ENCODE peak calls at places on chromosomes 5 and 9, in seven cellular contexts. One of them, this sample, is unnamed.

GRCh38 chr5:105504-106080 is 13.6 kb downstream of the PLEKHG4B start:
- DNase-seq in omental fat pad: no peak
- DNase-seq in CD4-positive, alpha-beta T cell: no peak
- DNase-seq in AG09309: no peak
- DNase-seq in BE2C: no peak
- DNase-seq in hepatocyte: no peak
- DNase-seq in astrocyte of the cerebellum: no peak
- DNase-seq in this sample: no peak

GRCh38 chr5:39623291-39623865 is 198.6 kb upstream of the DAB2 start:
- DNase-seq in omental fat pad: no peak
- DNase-seq in CD4-positive, alpha-beta T cell: no peak
- DNase-seq in AG09309: peak
- DNase-seq in BE2C: no peak
- DNase-seq in hepatocyte: no peak
- DNase-seq in astrocyte of the cerebellum: no peak
- DNase-seq in this sample: no peak

GRCh38 chr9:18255158-18255629 is 218.8 kb upstream of the ADAMTSL1 start:
- DNase-seq in omental fat pad: peak
- DNase-seq in CD4-positive, alpha-beta T cell: peak
- DNase-seq in AG09309: peak
- DNase-seq in BE2C: peak
- DNase-seq in hepatocyte: peak
- DNase-seq in astrocyte of the cerebellum: peak
- DNase-seq in this sample: peak

GRCh38 chr5:169369130-169369529 is 68.2 kb upstream of the SLIT3 start:
- DNase-seq in omental fat pad: no peak
- DNase-seq in CD4-positive, alpha-beta T cell: no peak
- DNase-seq in AG09309: no peak
- DNase-seq in BE2C: no peak
- DNase-seq in hepatocyte: no peak
- DNase-seq in astrocyte of the cerebellum: no peak
- DNase-seq in this sample: no peak

GRCh38 chr5:179273441-179274145 is 71.7 kb downstream of the ADAMTS2 start:
- DNase-seq in omental fat pad: no peak
- DNase-seq in CD4-positive, alpha-beta T cell: no peak
- DNase-seq in AG09309: no peak
- DNase-seq in BE2C: no peak
- DNase-seq in hepatocyte: no peak
- DNase-seq in astrocyte of the cerebellum: no peak
- DNase-seq in this sample: no peak

GRCh38 chr5:138354387-138354786 is 1.9 kb downstream of the KDM3B start:
- DNase-seq in omental fat pad: no peak
- DNase-seq in CD4-positive, alpha-beta T cell: no peak
- DNase-seq in AG09309: no peak
- DNase-seq in BE2C: no peak
- DNase-seq in hepatocyte: no peak
- DNase-seq in astrocyte of the cerebellum: no peak
- DNase-seq in this sample: no peak

GRCh38 chr5:126846344-126846743 is 69.4 kb downstream of the LMNB1 start:
- DNase-seq in omental fat pad: no peak
- DNase-seq in CD4-positive, alpha-beta T cell: no peak
- DNase-seq in AG09309: no peak
- DNase-seq in BE2C: no peak
- DNase-seq in hepatocyte: no peak
- DNase-seq in astrocyte of the cerebellum: no peak
- DNase-seq in this sample: no peak

GRCh38 chr5:8391916-8392315 is 523.0 kb downstream of the MTRR start:
- DNase-seq in omental fat pad: no peak
- DNase-seq in CD4-positive, alpha-beta T cell: no peak
- DNase-seq in AG09309: no peak
- DNase-seq in BE2C: no peak
- DNase-seq in hepatocyte: no peak
- DNase-seq in astrocyte of the cerebellum: no peak
- DNase-seq in this sample: no peak

GRCh38 chr5:129001831-129002626 is 36.7 kb downstream of the SLC27A6 start:
- DNase-seq in omental fat pad: no peak
- DNase-seq in CD4-positive, alpha-beta T cell: no peak
- DNase-seq in AG09309: no peak
- DNase-seq in BE2C: no peak
- DNase-seq in hepatocyte: no peak
- DNase-seq in astrocyte of the cerebellum: no peak
- DNase-seq in this sample: no peak

GRCh38 chr5:168328804-168329203 is 37.4 kb downstream of the WWC1 start:
- DNase-seq in omental fat pad: no peak
- DNase-seq in CD4-positive, alpha-beta T cell: no peak
- DNase-seq in AG09309: no peak
- DNase-seq in BE2C: no peak
- DNase-seq in hepatocyte: peak
- DNase-seq in astrocyte of the cerebellum: no peak
- DNase-seq in this sample: no peak

GRCh38 chr5:142803428-142804111 is 33.4 kb downstream of the ARHGAP26 start:
- DNase-seq in omental fat pad: no peak
- DNase-seq in CD4-positive, alpha-beta T cell: no peak
- DNase-seq in AG09309: no peak
- DNase-seq in BE2C: no peak
- DNase-seq in hepatocyte: no peak
- DNase-seq in astrocyte of the cerebellum: no peak
- DNase-seq in this sample: no peak

GRCh38 chr9:17578911-17579793 is at the start of gene SH3GL2:
- DNase-seq in omental fat pad: no peak
- DNase-seq in CD4-positive, alpha-beta T cell: no peak
- DNase-seq in AG09309: no peak
- DNase-seq in BE2C: peak
- DNase-seq in hepatocyte: peak
- DNase-seq in astrocyte of the cerebellum: no peak
- DNase-seq in this sample: peak

GRCh38 chr5:6633469-6634326 is 458 bp downstream of the SRD5A1 start:
- DNase-seq in omental fat pad: no peak
- DNase-seq in CD4-positive, alpha-beta T cell: peak
- DNase-seq in AG09309: no peak
- DNase-seq in BE2C: peak
- DNase-seq in hepatocyte: peak
- DNase-seq in astrocyte of the cerebellum: no peak
- DNase-seq in this sample: no peak

GRCh38 chr9:131801811-131802210 is 61.9 kb upstream of the RAPGEF1 start:
- DNase-seq in omental fat pad: no peak
- DNase-seq in CD4-positive, alpha-beta T cell: no peak
- DNase-seq in AG09309: no peak
- DNase-seq in BE2C: no peak
- DNase-seq in hepatocyte: no peak
- DNase-seq in astrocyte of the cerebellum: no peak
- DNase-seq in this sample: no peak

GRCh38 chr5:15834596-15835245 is 334.7 kb downstream of the FBXL7 start:
- DNase-seq in omental fat pad: no peak
- DNase-seq in CD4-positive, alpha-beta T cell: no peak
- DNase-seq in AG09309: peak
- DNase-seq in BE2C: no peak
- DNase-seq in hepatocyte: no peak
- DNase-seq in astrocyte of the cerebellum: peak
- DNase-seq in this sample: no peak

GRCh38 chr9:87766697-87767096 is 40.8 kb downstream of the CTSL start:
- DNase-seq in omental fat pad: no peak
- DNase-seq in CD4-positive, alpha-beta T cell: no peak
- DNase-seq in AG09309: no peak
- DNase-seq in BE2C: no peak
- DNase-seq in hepatocyte: peak
- DNase-seq in astrocyte of the cerebellum: no peak
- DNase-seq in this sample: no peak

GRCh38 chr5:179327026-179327735 is 18.1 kb downstream of the ADAMTS2 start:
- DNase-seq in omental fat pad: peak
- DNase-seq in CD4-positive, alpha-beta T cell: no peak
- DNase-seq in AG09309: no peak
- DNase-seq in BE2C: no peak
- DNase-seq in hepatocyte: no peak
- DNase-seq in astrocyte of the cerebellum: no peak
- DNase-seq in this sample: no peak

GRCh38 chr9:16727452-16728127 is 142.9 kb downstream of the BNC2 start:
- DNase-seq in omental fat pad: no peak
- DNase-seq in CD4-positive, alpha-beta T cell: no peak
- DNase-seq in AG09309: no peak
- DNase-seq in BE2C: no peak
- DNase-seq in hepatocyte: no peak
- DNase-seq in astrocyte of the cerebellum: no peak
- DNase-seq in this sample: no peak

GRCh38 chr5:25006734-25007133 is 362.0 kb upstream of the CDH10 start:
- DNase-seq in omental fat pad: no peak
- DNase-seq in CD4-positive, alpha-beta T cell: no peak
- DNase-seq in AG09309: no peak
- DNase-seq in BE2C: no peak
- DNase-seq in hepatocyte: peak
- DNase-seq in astrocyte of the cerebellum: peak
- DNase-seq in this sample: no peak
- TF ChIP-seq CTCF in omental fat pad: no peak
- TF ChIP-seq CTCF in CD4-positive, alpha-beta T cell: no peak
- TF ChIP-seq CTCF in AG09309: no peak
- TF ChIP-seq CTCF in BE2C: peak
- TF ChIP-seq CTCF in hepatocyte: peak
- TF ChIP-seq CTCF in astrocyte of the cerebellum: peak
- TF ChIP-seq CTCF in this sample: peak

GRCh38 chr9:92290785-92291429 is 2.6 kb downstream of the IARS1 start:
- DNase-seq in omental fat pad: no peak
- DNase-seq in CD4-positive, alpha-beta T cell: no peak
- DNase-seq in AG09309: no peak
- DNase-seq in BE2C: no peak
- DNase-seq in hepatocyte: no peak
- DNase-seq in astrocyte of the cerebellum: no peak
- DNase-seq in this sample: no peak

GRCh38 chr9:92291577-92291976 is 1.9 kb downstream of the IARS1 start:
- DNase-seq in omental fat pad: no peak
- DNase-seq in CD4-positive, alpha-beta T cell: no peak
- DNase-seq in AG09309: no peak
- DNase-seq in BE2C: no peak
- DNase-seq in hepatocyte: no peak
- DNase-seq in astrocyte of the cerebellum: no peak
- DNase-seq in this sample: no peak

GRCh38 chr9:92293452-92294296 is at the start of gene IARS1:
- DNase-seq in omental fat pad: peak
- DNase-seq in CD4-positive, alpha-beta T cell: peak
- DNase-seq in AG09309: peak
- DNase-seq in BE2C: peak
- DNase-seq in hepatocyte: peak
- DNase-seq in astrocyte of the cerebellum: peak
- DNase-seq in this sample: peak

GRCh38 chr9:92293075-92293354 is 482 bp downstream of the IARS1 start:
- DNase-seq in omental fat pad: no peak
- DNase-seq in CD4-positive, alpha-beta T cell: no peak
- DNase-seq in AG09309: no peak
- DNase-seq in BE2C: no peak
- DNase-seq in hepatocyte: no peak
- DNase-seq in astrocyte of the cerebellum: no peak
- DNase-seq in this sample: no peak

GRCh38 chr9:92292338-92293074 is 991 bp downstream of the IARS1 start:
- DNase-seq in omental fat pad: no peak
- DNase-seq in CD4-positive, alpha-beta T cell: no peak
- DNase-seq in AG09309: no peak
- DNase-seq in BE2C: peak
- DNase-seq in hepatocyte: peak
- DNase-seq in astrocyte of the cerebellum: no peak
- DNase-seq in this sample: no peak
- TF ChIP-seq CTCF in omental fat pad: no peak
- TF ChIP-seq CTCF in CD4-positive, alpha-beta T cell: no peak
- TF ChIP-seq CTCF in AG09309: no peak
- TF ChIP-seq CTCF in BE2C: no peak
- TF ChIP-seq CTCF in hepatocyte: no peak
- TF ChIP-seq CTCF in astrocyte of the cerebellum: no peak
- TF ChIP-seq CTCF in this sample: no peak

GRCh38 chr5:73422164-73422563 is 26.4 kb downstream of the FOXD1 start:
- DNase-seq in omental fat pad: no peak
- DNase-seq in CD4-positive, alpha-beta T cell: no peak
- DNase-seq in AG09309: no peak
- DNase-seq in BE2C: no peak
- DNase-seq in hepatocyte: no peak
- DNase-seq in astrocyte of the cerebellum: no peak
- DNase-seq in this sample: no peak
- TF ChIP-seq CTCF in omental fat pad: no peak
- TF ChIP-seq CTCF in CD4-positive, alpha-beta T cell: no peak
- TF ChIP-seq CTCF in AG09309: no peak
- TF ChIP-seq CTCF in BE2C: peak
- TF ChIP-seq CTCF in hepatocyte: no peak
- TF ChIP-seq CTCF in astrocyte of the cerebellum: no peak
- TF ChIP-seq CTCF in this sample: no peak

GRCh38 chr5:1318659-1319251 is 23.9 kb upstream of the TERT start:
- DNase-seq in omental fat pad: no peak
- DNase-seq in CD4-positive, alpha-beta T cell: no peak
- DNase-seq in AG09309: no peak
- DNase-seq in BE2C: no peak
- DNase-seq in hepatocyte: no peak
- DNase-seq in astrocyte of the cerebellum: no peak
- DNase-seq in this sample: no peak

GRCh38 chr5:1320436-1321344 is 24.2 kb downstream of the CLPTM1L start:
- DNase-seq in omental fat pad: no peak
- DNase-seq in CD4-positive, alpha-beta T cell: no peak
- DNase-seq in AG09309: no peak
- DNase-seq in BE2C: no peak
- DNase-seq in hepatocyte: no peak
- DNase-seq in astrocyte of the cerebellum: no peak
- DNase-seq in this sample: peak

GRCh38 chr5:1317921-1318565 is 23.2 kb upstream of the TERT start:
- DNase-seq in omental fat pad: no peak
- DNase-seq in CD4-positive, alpha-beta T cell: no peak
- DNase-seq in AG09309: no peak
- DNase-seq in BE2C: no peak
- DNase-seq in hepatocyte: no peak
- DNase-seq in astrocyte of the cerebellum: no peak
- DNase-seq in this sample: no peak

GRCh38 chr5:1321576-1321975 is 23.3 kb downstream of the CLPTM1L start:
- DNase-seq in omental fat pad: no peak
- DNase-seq in CD4-positive, alpha-beta T cell: no peak
- DNase-seq in AG09309: no peak
- DNase-seq in BE2C: no peak
- DNase-seq in hepatocyte: no peak
- DNase-seq in astrocyte of the cerebellum: no peak
- DNase-seq in this sample: peak

DNA sequence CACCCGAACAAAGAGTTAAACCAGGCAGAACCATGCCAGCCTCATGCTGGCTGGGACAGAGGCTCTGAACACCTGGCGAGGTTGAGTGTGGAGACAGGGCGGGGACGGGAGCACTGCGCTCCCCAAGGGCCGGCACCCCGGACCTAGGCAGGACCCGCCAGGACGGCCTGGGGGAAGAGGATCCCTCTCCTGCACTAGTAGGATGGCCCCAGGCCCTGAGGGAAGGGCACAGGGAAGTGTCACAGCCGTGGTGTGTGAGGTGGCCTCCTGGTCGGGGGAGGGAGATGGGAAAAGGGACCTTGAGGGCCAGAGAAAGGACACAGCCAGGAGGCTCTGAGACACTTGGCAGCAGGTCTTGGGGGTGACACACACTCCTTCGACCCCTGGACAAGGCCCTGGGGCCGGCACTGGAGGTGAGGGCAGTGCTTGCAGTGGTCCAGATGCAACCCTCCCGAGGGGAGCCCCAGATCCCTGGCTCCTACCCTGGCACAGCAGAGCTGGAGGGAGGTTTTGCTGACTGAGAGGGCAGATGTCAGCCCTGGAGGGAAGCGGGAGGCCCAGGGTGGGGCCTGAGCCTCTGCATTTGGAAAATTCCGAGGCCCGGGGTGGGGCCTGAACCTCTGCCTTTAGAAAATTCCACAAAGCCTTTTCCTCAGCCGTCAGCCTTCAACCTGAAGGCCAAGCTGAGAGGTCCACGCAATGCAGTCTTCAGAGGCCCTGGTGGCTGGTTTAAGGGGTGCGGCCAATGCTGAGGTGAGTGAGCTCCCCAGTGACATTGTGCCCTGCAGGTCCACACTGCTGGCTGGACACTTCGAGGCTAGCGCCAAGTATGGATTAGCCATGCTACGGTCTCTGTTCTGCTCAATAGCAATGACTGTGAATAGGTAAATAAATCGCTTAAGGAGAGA is 24.8 kb upstream of the TERT start:
- DNase-seq in omental fat pad: no peak
- DNase-seq in CD4-positive, alpha-beta T cell: no peak
- DNase-seq in AG09309: no peak
- DNase-seq in BE2C: no peak
- DNase-seq in hepatocyte: no peak
- DNase-seq in astrocyte of the cerebellum: no peak
- DNase-seq in this sample: peak
- TF ChIP-seq CTCF in omental fat pad: no peak
- TF ChIP-seq CTCF in CD4-positive, alpha-beta T cell: no peak
- TF ChIP-seq CTCF in AG09309: no peak
- TF ChIP-seq CTCF in BE2C: no peak
- TF ChIP-seq CTCF in hepatocyte: no peak
- TF ChIP-seq CTCF in astrocyte of the cerebellum: peak
- TF ChIP-seq CTCF in this sample: no peak

This sample was measured in D721Med.